ENCODE peak calls at places on chromosomes 2 and 18, in eight cellular contexts. D is progenitor cell of endocrine pancreas; U is A172; W is GM13976; A is naive thymus-derived CD4-positive, alpha-beta T cell; I is mesenchymal stem cell; N is activated T-cell treated with anti-CD3 and anti-CD28 coated beads for 48 hours; H is mesothelial cell of epicardium. G is an unnamed sample.

GRCh38 chr2:36808386-36808785 is 111.9 kb downstream of the VIT start:
- DNase-seq in D (no peak), U (no peak), W (no peak), A (no peak), I (no peak), N (no peak), H (no peak), G (no peak)

GRCh38 chr2:221791840-221792239 is 219.7 kb upstream of the EPHA4 start:
- DNase-seq in D (no peak), U (peak; percentile 23), W (no peak), A (no peak), I (no peak), N (no peak), H (no peak), G (no peak)

GRCh38 chr18:71134122-71134521 is 845.3 kb downstream of the SOCS6 start:
- DNase-seq in D (no peak), U (no peak), W (no peak), A (no peak), I (no peak), N (no peak), H (no peak), G (no peak)

GRCh38 chr2:232791518-232791917 is 15.2 kb upstream of the KCNJ13 start:
- DNase-seq in D (no peak), U (no peak), W (no peak), A (no peak), I (no peak), N (no peak), H (no peak), G (no peak)

GRCh38 chr2:69464575-69464974 is 27.3 kb upstream of the NFU1 start:
- DNase-seq in D (no peak), U (no peak), W (no peak), A (no peak), I (peak; percentile 77), N (no peak), H (no peak), G (no peak)

GRCh38 chr2:33160217-33160616 is 213.5 kb downstream of the LTBP1 start:
- DNase-seq in D (no peak), U (peak; percentile 17), W (no peak), A (no peak), I (peak; percentile 49), N (no peak), H (no peak), G (no peak)

GRCh38 chr2:158637357-158637756 is 157.8 kb upstream of the DAPL1 start:
- DNase-seq in D (no peak), U (no peak), W (no peak), A (no peak), I (peak; percentile 19), N (no peak), H (no peak), G (no peak)

GRCh38 chr2:112869258-112869842 is 32.8 kb upstream of the IL1B start:
- DNase-seq in D (no peak), U (peak; percentile 96), W (no peak), A (no peak), I (peak; percentile 45), N (no peak), H (peak; percentile 57), G (no peak)

GRCh38 chr18:49617846-49618245 is 56.0 kb downstream of the LIPG start:
- DNase-seq in D (no peak), U (no peak), W (no peak), A (no peak), I (no peak), N (no peak), H (no peak), G (no peak)

GRCh38 chr2:128372621-128373341 is 54.1 kb upstream of the HS6ST1 start:
- DNase-seq in D (no peak), U (no peak), W (no peak), A (no peak), I (no peak), N (no peak), H (no peak), G (peak; percentile 64)

GRCh38 chr2:74253937-74254336 is 55.5 kb downstream of the MTHFD2 start:
- DNase-seq in D (no peak), U (peak; percentile 21), W (no peak), A (no peak), I (no peak), N (no peak), H (no peak), G (no peak)

GRCh38 chr2:186820303-186820702 is 28.7 kb downstream of the ZSWIM2 start:
- DNase-seq in D (no peak), U (no peak), W (no peak), A (no peak), I (no peak), N (no peak), H (no peak), G (no peak)

GRCh38 chr2:166127217-166128155 is at the start of gene SCN1A:
- DNase-seq in D (no peak), U (peak; percentile 56), W (no peak), A (no peak), I (peak; percentile 49), N (no peak), H (no peak), G (no peak)

GRCh38 chr2:26740890-26741302 is 23.2 kb upstream of the SLC35F6 start:
- DNase-seq in D (no peak), U (no peak), W (no peak), A (no peak), I (peak; percentile 38), N (peak; percentile 25), H (no peak), G (peak; percentile 18)

GRCh38 chr2:60884795-60885194 is 3.4 kb downstream of the REL start:
- DNase-seq in D (no peak), U (peak; percentile 37), W (no peak), A (no peak), I (peak; percentile 7), N (no peak), H (no peak), G (no peak)

GRCh38 chr2:42089340-42089925 is 41.6 kb downstream of the PKDCC start:
- DNase-seq in D (no peak), U (peak; percentile 59), W (peak; percentile 81), A (peak; percentile 55), I (peak; percentile 59), N (peak; percentile 62), H (peak; percentile 53), G (peak; percentile 69)

GRCh38 chr2:70201225-70201768 is 10.5 kb upstream of the C2orf42 start:
- DNase-seq in D (no peak), U (no peak), W (no peak), A (no peak), I (no peak), N (no peak), H (no peak), G (no peak)

GRCh38 chr2:226855766-226856165 is 19.9 kb downstream of the RHBDD1 start:
- DNase-seq in D (no peak), U (no peak), W (no peak), A (no peak), I (no peak), N (no peak), H (no peak), G (no peak)

GRCh38 chr2:32135409-32135808 is 30.3 kb upstream of the SLC30A6 start:
- DNase-seq in D (no peak), U (peak; percentile 92), W (peak; percentile 41), A (no peak), I (peak; percentile 78), N (no peak), H (no peak), G (no peak)

GRCh38 chr18:79912409-79912991 is 39.0 kb downstream of the SLC66A2 start:
- DNase-seq in D (no peak), U (no peak), W (peak; percentile 28), A (peak; percentile 47), I (peak; percentile 44), N (peak; percentile 28), H (no peak), G (no peak)

GRCh38 chr18:13416848-13417247 is 198.3 kb downstream of the LDLRAD4 start:
- DNase-seq in D (no peak), U (no peak), W (no peak), A (no peak), I (no peak), N (no peak), H (no peak), G (no peak)

GRCh38 chr18:40630496-40630895 is 1324.5 kb upstream of the PIK3C3 start:
- DNase-seq in D (no peak), U (no peak), W (no peak), A (no peak), I (no peak), N (no peak), H (no peak), G (no peak)

GRCh38 chr18:58870130-58870529 is 5.5 kb downstream of the ZNF532 start:
- DNase-seq in D (no peak), U (no peak), W (no peak), A (no peak), I (no peak), N (no peak), H (peak; percentile 51), G (no peak)

GRCh38 chr2:173059941-173060575 is 15.6 kb upstream of the MAP3K20 start:
- DNase-seq in D (no peak), U (no peak), W (no peak), A (no peak), I (no peak), N (no peak), H (no peak), G (no peak)

GRCh38 chr2:54635554-54636152 is 87.8 kb upstream of the EML6 start:
- DNase-seq in D (no peak), U (peak; percentile 70), W (no peak), A (no peak), I (no peak), N (no peak), H (no peak), G (no peak)

GRCh38 chr2:161556440-161556839 is 67.8 kb upstream of the SLC4A10 start:
- DNase-seq in D (no peak), U (no peak), W (no peak), A (no peak), I (no peak), N (no peak), H (no peak), G (no peak)

G was measured in effector memory CD8-positive, alpha-beta T cell.